ENCODE peak calls at places on chromosomes 13 and 19, in six cellular contexts. One of them, this sample, is unnamed.

GRCh38 chr13:94243551-94243950 is 235.9 kb downstream of the DCT start:
- DNase-seq in activated gamma-delta T cell: no peak
- DNase-seq in globus pallidus: no peak
- DNase-seq in NCI-H1694: no peak
- DNase-seq in fibroblast of pulmonary artery: no peak
- DNase-seq in cerebellum: no peak
- DNase-seq in this sample: no peak

GRCh38 chr19:19205416-19206410 is 2.5 kb upstream of the NR2C2AP start:
- DNase-seq in NCI-H1694: no peak
- DNase-seq in activated gamma-delta T cell: no peak
- DNase-seq in fibroblast of pulmonary artery: no peak
- DNase-seq in globus pallidus: peak; percentile 65
- DNase-seq in cerebellum: peak; percentile 31
- DNase-seq in this sample: peak; percentile 25

GRCh38 chr19:16518483-16519229 is 22.5 kb downstream of the C19orf44 start:
- DNase-seq in NCI-H1694: no peak
- DNase-seq in cerebellum: no peak
- DNase-seq in fibroblast of pulmonary artery: no peak
- DNase-seq in activated gamma-delta T cell: no peak
- DNase-seq in globus pallidus: no peak
- DNase-seq in this sample: no peak

GRCh38 chr13:67416047-67416925 is 186.2 kb upstream of the PCDH9 start:
- DNase-seq in NCI-H1694: peak; percentile 50
- DNase-seq in cerebellum: no peak
- DNase-seq in activated gamma-delta T cell: no peak
- DNase-seq in globus pallidus: no peak
- DNase-seq in fibroblast of pulmonary artery: peak; percentile 63
- DNase-seq in this sample: peak; percentile 8

GRCh38 chr19:49738242-49738641 is 24.9 kb downstream of the TSKS start:
- DNase-seq in NCI-H1694: no peak
- DNase-seq in fibroblast of pulmonary artery: no peak
- DNase-seq in activated gamma-delta T cell: no peak
- DNase-seq in globus pallidus: no peak
- DNase-seq in cerebellum: no peak
- DNase-seq in this sample: no peak

GRCh38 chr13:29551214-29551613 is 44.3 kb downstream of the SLC7A1 start:
- DNase-seq in globus pallidus: no peak
- DNase-seq in fibroblast of pulmonary artery: no peak
- DNase-seq in NCI-H1694: no peak
- DNase-seq in cerebellum: no peak
- DNase-seq in activated gamma-delta T cell: no peak
- DNase-seq in this sample: no peak

GRCh38 chr13:30396434-30397075 is 25.7 kb upstream of the UBE2L5 start:
- DNase-seq in activated gamma-delta T cell: no peak
- DNase-seq in cerebellum: no peak
- DNase-seq in globus pallidus: peak; percentile 37
- DNase-seq in NCI-H1694: no peak
- DNase-seq in fibroblast of pulmonary artery: peak; percentile 49
- DNase-seq in this sample: no peak

GRCh38 chr19:45498411-45499195 is at the start of gene PPM1N:
- DNase-seq in globus pallidus: no peak
- DNase-seq in activated gamma-delta T cell: peak; percentile 49
- DNase-seq in cerebellum: no peak
- DNase-seq in NCI-H1694: no peak
- DNase-seq in fibroblast of pulmonary artery: no peak
- DNase-seq in this sample: no peak

GRCh38 chr13:20428666-20429644 is 96.7 kb downstream of the CRYL1 start:
- DNase-seq in cerebellum: no peak
- DNase-seq in globus pallidus: no peak
- DNase-seq in activated gamma-delta T cell: no peak
- DNase-seq in NCI-H1694: no peak
- DNase-seq in fibroblast of pulmonary artery: no peak
- DNase-seq in this sample: no peak

GRCh38 chr13:25898991-25899390 is 152.8 kb downstream of the SHISA2 start:
- DNase-seq in activated gamma-delta T cell: no peak
- DNase-seq in NCI-H1694: no peak
- DNase-seq in globus pallidus: no peak
- DNase-seq in fibroblast of pulmonary artery: no peak
- DNase-seq in cerebellum: peak; percentile 48
- DNase-seq in this sample: peak; percentile 76

GRCh38 chr13:68261105-68261504 is 1031.0 kb upstream of the PCDH9 start:
- DNase-seq in NCI-H1694: no peak
- DNase-seq in globus pallidus: no peak
- DNase-seq in activated gamma-delta T cell: no peak
- DNase-seq in fibroblast of pulmonary artery: no peak
- DNase-seq in cerebellum: no peak
- DNase-seq in this sample: peak; percentile 3

GRCh38 chr19:6100284-6100915 is 9.9 kb downstream of the RFX2 start:
- DNase-seq in fibroblast of pulmonary artery: no peak
- DNase-seq in NCI-H1694: no peak
- DNase-seq in cerebellum: no peak
- DNase-seq in globus pallidus: no peak
- DNase-seq in activated gamma-delta T cell: no peak
- DNase-seq in this sample: no peak

GRCh38 chr13:20566424-20566916 is 487 bp upstream of the IFT88 start:
- DNase-seq in globus pallidus: no peak
- DNase-seq in fibroblast of pulmonary artery: no peak
- DNase-seq in activated gamma-delta T cell: no peak
- DNase-seq in NCI-H1694: peak; percentile 34
- DNase-seq in cerebellum: no peak
- DNase-seq in this sample: peak; percentile 65

GRCh38 chr19:39515551-39516191 is 732 bp downstream of the SELENOV start:
- DNase-seq in cerebellum: no peak
- DNase-seq in globus pallidus: no peak
- DNase-seq in activated gamma-delta T cell: no peak
- DNase-seq in NCI-H1694: no peak
- DNase-seq in fibroblast of pulmonary artery: no peak
- DNase-seq in this sample: no peak

GRCh38 chr13:102317593-102317992 is 84.3 kb downstream of the FGF14 start:
- DNase-seq in NCI-H1694: no peak
- DNase-seq in activated gamma-delta T cell: no peak
- DNase-seq in globus pallidus: peak; percentile 35
- DNase-seq in cerebellum: peak; percentile 90
- DNase-seq in fibroblast of pulmonary artery: peak; percentile 38
- DNase-seq in this sample: peak; percentile 99

GRCh38 chr19:54653181-54653809 is 9.5 kb upstream of the LILRB4 start:
- DNase-seq in activated gamma-delta T cell: no peak
- DNase-seq in NCI-H1694: no peak
- DNase-seq in cerebellum: no peak
- DNase-seq in fibroblast of pulmonary artery: peak; percentile 31
- DNase-seq in globus pallidus: no peak
- DNase-seq in this sample: peak; percentile 6

GRCh38 chr13:27338816-27339215 is 68.2 kb downstream of the RASL11A start:
- DNase-seq in fibroblast of pulmonary artery: no peak
- DNase-seq in cerebellum: no peak
- DNase-seq in activated gamma-delta T cell: no peak
- DNase-seq in globus pallidus: no peak
- DNase-seq in NCI-H1694: peak; percentile 34
- DNase-seq in this sample: peak; percentile 24

GRCh38 chr19:19381007-19381926 is 24.2 kb upstream of the GATAD2A start:
- DNase-seq in globus pallidus: no peak
- DNase-seq in activated gamma-delta T cell: no peak
- DNase-seq in cerebellum: no peak
- DNase-seq in NCI-H1694: no peak
- DNase-seq in fibroblast of pulmonary artery: no peak
- DNase-seq in this sample: no peak

GRCh38 chr19:10027158-10027997 is 14.1 kb downstream of the RDH8 start:
- DNase-seq in NCI-H1694: peak; percentile 53
- DNase-seq in globus pallidus: peak; percentile 88
- DNase-seq in activated gamma-delta T cell: peak; percentile 33
- DNase-seq in fibroblast of pulmonary artery: peak; percentile 95
- DNase-seq in cerebellum: peak; percentile 51
- DNase-seq in this sample: peak; percentile 63

GRCh38 chr13:106527806-106528205 is 7.7 kb downstream of the EFNB2 start:
- DNase-seq in cerebellum: no peak
- DNase-seq in activated gamma-delta T cell: no peak
- DNase-seq in NCI-H1694: no peak
- DNase-seq in globus pallidus: no peak
- DNase-seq in fibroblast of pulmonary artery: no peak
- DNase-seq in this sample: no peak

GRCh38 chr19:53977991-53978731 is 13.3 kb upstream of the CACNG6 start:
- DNase-seq in activated gamma-delta T cell: no peak
- DNase-seq in cerebellum: peak; percentile 65
- DNase-seq in fibroblast of pulmonary artery: peak; percentile 98
- DNase-seq in globus pallidus: peak; percentile 68
- DNase-seq in NCI-H1694: no peak
- DNase-seq in this sample: peak; percentile 94

GRCh38 chr19:10620786-10621185 is 4.6 kb upstream of the SLC44A2 start:
- DNase-seq in globus pallidus: no peak
- DNase-seq in cerebellum: no peak
- DNase-seq in activated gamma-delta T cell: no peak
- DNase-seq in fibroblast of pulmonary artery: no peak
- DNase-seq in NCI-H1694: no peak
- DNase-seq in this sample: no peak

GRCh38 chr13:32150794-32151193 is 119.2 kb downstream of the FRY start:
- DNase-seq in activated gamma-delta T cell: no peak
- DNase-seq in globus pallidus: peak; percentile 16
- DNase-seq in cerebellum: no peak
- DNase-seq in NCI-H1694: no peak
- DNase-seq in fibroblast of pulmonary artery: peak; percentile 75
- DNase-seq in this sample: peak; percentile 7

GRCh38 chr19:31825134-31826094 is 476.2 kb upstream of the TSHZ3 start:
- DNase-seq in globus pallidus: no peak
- DNase-seq in activated gamma-delta T cell: no peak
- DNase-seq in fibroblast of pulmonary artery: no peak
- DNase-seq in NCI-H1694: no peak
- DNase-seq in cerebellum: no peak
- DNase-seq in this sample: no peak

GRCh38 chr19:14114854-14115253 is 2.7 kb downstream of the PRKACA start:
- DNase-seq in NCI-H1694: no peak
- DNase-seq in fibroblast of pulmonary artery: no peak
- DNase-seq in activated gamma-delta T cell: no peak
- DNase-seq in cerebellum: no peak
- DNase-seq in globus pallidus: peak; percentile 48
- DNase-seq in this sample: no peak

GRCh38 chr13:51838235-51838846 is 6.6 kb downstream of the TMEM272 start:
- DNase-seq in fibroblast of pulmonary artery: peak; percentile 58
- DNase-seq in cerebellum: no peak
- DNase-seq in NCI-H1694: no peak
- DNase-seq in activated gamma-delta T cell: no peak
- DNase-seq in globus pallidus: no peak
- DNase-seq in this sample: no peak

This sample was measured in cerebellar cortex.